ENCODE peak calls at places on chromosome 22, in eight cellular contexts. One of them, this sample, is unnamed.

GRCh38 chr22:21921184-21921721 is 31.4 kb downstream of the PPM1F start:
- DNase-seq in A549: no peak
- DNase-seq in GM23248: no peak
- DNase-seq in uterus: no peak
- DNase-seq in fibroblast of mammary gland: no peak
- DNase-seq in breast epithelium: no peak
- DNase-seq in cardiac fibroblast: no peak
- DNase-seq in CD8-positive, alpha-beta T cell: no peak
- DNase-seq in this sample: no peak

GRCh38 chr22:21807545-21807944 is 59.9 kb downstream of the MAPK1 start:
- DNase-seq in uterus: no peak
- DNase-seq in CD8-positive, alpha-beta T cell: no peak
- DNase-seq in A549: no peak
- DNase-seq in breast epithelium: no peak
- DNase-seq in fibroblast of mammary gland: peak
- DNase-seq in GM23248: peak
- DNase-seq in cardiac fibroblast: no peak
- DNase-seq in this sample: no peak

GRCh38 chr22:28425211-28425610 is 254.4 kb downstream of the TTC28 start:
- DNase-seq in A549: no peak
- DNase-seq in uterus: no peak
- DNase-seq in fibroblast of mammary gland: no peak
- DNase-seq in cardiac fibroblast: no peak
- DNase-seq in breast epithelium: no peak
- DNase-seq in CD8-positive, alpha-beta T cell: no peak
- DNase-seq in GM23248: no peak
- DNase-seq in this sample: no peak

GRCh38 chr22:26671317-26672059 is 14.1 kb downstream of the MIAT start:
- DNase-seq in GM23248: no peak
- DNase-seq in breast epithelium: no peak
- DNase-seq in CD8-positive, alpha-beta T cell: peak
- DNase-seq in uterus: peak
- DNase-seq in cardiac fibroblast: no peak
- DNase-seq in fibroblast of mammary gland: no peak
- DNase-seq in A549: no peak
- DNase-seq in this sample: peak

GRCh38 chr22:23149743-23150238 is 4.5 kb downstream of the RAB36 start:
- DNase-seq in GM23248: no peak
- DNase-seq in cardiac fibroblast: no peak
- DNase-seq in breast epithelium: no peak
- DNase-seq in fibroblast of mammary gland: no peak
- DNase-seq in A549: no peak
- DNase-seq in CD8-positive, alpha-beta T cell: no peak
- DNase-seq in uterus: no peak
- DNase-seq in this sample: peak

GRCh38 chr22:48605125-48605524 is 1222.5 kb downstream of the BRD1 start:
- DNase-seq in cardiac fibroblast: no peak
- DNase-seq in fibroblast of mammary gland: no peak
- DNase-seq in uterus: no peak
- DNase-seq in GM23248: no peak
- DNase-seq in breast epithelium: no peak
- DNase-seq in A549: no peak
- DNase-seq in CD8-positive, alpha-beta T cell: no peak
- DNase-seq in this sample: no peak

GRCh38 chr22:22884888-22885840 is 2.5 kb upstream of the IGLL5 start:
- DNase-seq in fibroblast of mammary gland: no peak
- DNase-seq in CD8-positive, alpha-beta T cell: peak
- DNase-seq in A549: no peak
- DNase-seq in breast epithelium: no peak
- DNase-seq in GM23248: no peak
- DNase-seq in cardiac fibroblast: no peak
- DNase-seq in uterus: no peak
- DNase-seq in this sample: no peak

GRCh38 chr22:49350441-49351121 is 477.1 kb downstream of the BRD1 start:
- DNase-seq in GM23248: no peak
- DNase-seq in CD8-positive, alpha-beta T cell: no peak
- DNase-seq in A549: no peak
- DNase-seq in breast epithelium: peak
- DNase-seq in fibroblast of mammary gland: no peak
- DNase-seq in cardiac fibroblast: no peak
- DNase-seq in uterus: no peak
- DNase-seq in this sample: no peak

GRCh38 chr22:34475886-34476285 is 555.6 kb upstream of the LARGE1 start:
- DNase-seq in uterus: no peak
- DNase-seq in fibroblast of mammary gland: no peak
- DNase-seq in A549: no peak
- DNase-seq in cardiac fibroblast: no peak
- DNase-seq in breast epithelium: no peak
- DNase-seq in CD8-positive, alpha-beta T cell: no peak
- DNase-seq in GM23248: no peak
- DNase-seq in this sample: no peak

GRCh38 chr22:46054091-46054877 is 77.3 kb upstream of the WNT7B start:
- DNase-seq in A549: no peak
- DNase-seq in cardiac fibroblast: peak
- DNase-seq in GM23248: peak
- DNase-seq in fibroblast of mammary gland: peak
- DNase-seq in uterus: peak
- DNase-seq in CD8-positive, alpha-beta T cell: peak
- DNase-seq in breast epithelium: peak
- DNase-seq in this sample: peak

GRCh38 chr22:19885841-19886592 is 31.3 kb upstream of the GNB1L start:
- DNase-seq in A549: no peak
- DNase-seq in GM23248: no peak
- DNase-seq in uterus: no peak
- DNase-seq in fibroblast of mammary gland: no peak
- DNase-seq in cardiac fibroblast: no peak
- DNase-seq in breast epithelium: no peak
- DNase-seq in CD8-positive, alpha-beta T cell: no peak
- DNase-seq in this sample: no peak

GRCh38 chr22:27984001-27984695 is 65.1 kb upstream of the PITPNB start:
- DNase-seq in fibroblast of mammary gland: no peak
- DNase-seq in uterus: no peak
- DNase-seq in cardiac fibroblast: no peak
- DNase-seq in GM23248: no peak
- DNase-seq in A549: no peak
- DNase-seq in CD8-positive, alpha-beta T cell: peak
- DNase-seq in breast epithelium: no peak
- DNase-seq in this sample: no peak

GRCh38 chr22:25987948-25988347 is 181.3 kb upstream of the SEZ6L start:
- DNase-seq in cardiac fibroblast: no peak
- DNase-seq in CD8-positive, alpha-beta T cell: no peak
- DNase-seq in A549: no peak
- DNase-seq in GM23248: no peak
- DNase-seq in breast epithelium: no peak
- DNase-seq in uterus: no peak
- DNase-seq in fibroblast of mammary gland: no peak
- DNase-seq in this sample: no peak

GRCh38 chr22:19762315-19763140 is 1.9 kb downstream of the TBX1 start:
- DNase-seq in fibroblast of mammary gland: no peak
- DNase-seq in CD8-positive, alpha-beta T cell: no peak
- DNase-seq in cardiac fibroblast: no peak
- DNase-seq in uterus: no peak
- DNase-seq in GM23248: peak
- DNase-seq in breast epithelium: no peak
- DNase-seq in A549: no peak
- DNase-seq in this sample: peak

GRCh38 chr22:31346733-31347250 is 646 bp upstream of the PATZ1 start:
- DNase-seq in CD8-positive, alpha-beta T cell: peak
- DNase-seq in A549: peak
- DNase-seq in cardiac fibroblast: peak
- DNase-seq in fibroblast of mammary gland: peak
- DNase-seq in breast epithelium: peak
- DNase-seq in GM23248: peak
- DNase-seq in uterus: peak
- DNase-seq in this sample: no peak

GRCh38 chr22:32916025-32916424 is 114.5 kb downstream of the TIMP3 start:
- DNase-seq in GM23248: no peak
- DNase-seq in CD8-positive, alpha-beta T cell: no peak
- DNase-seq in cardiac fibroblast: no peak
- DNase-seq in uterus: no peak
- DNase-seq in fibroblast of mammary gland: peak
- DNase-seq in A549: no peak
- DNase-seq in breast epithelium: no peak
- DNase-seq in this sample: no peak

GRCh38 chr22:25760294-25760693 is 18.3 kb downstream of the MYO18B start:
- DNase-seq in GM23248: no peak
- DNase-seq in fibroblast of mammary gland: no peak
- DNase-seq in A549: no peak
- DNase-seq in CD8-positive, alpha-beta T cell: no peak
- DNase-seq in cardiac fibroblast: no peak
- DNase-seq in breast epithelium: no peak
- DNase-seq in uterus: no peak
- DNase-seq in this sample: no peak

GRCh38 chr22:48494256-48494967 is 1333.3 kb downstream of the BRD1 start:
- DNase-seq in uterus: no peak
- DNase-seq in GM23248: peak
- DNase-seq in fibroblast of mammary gland: no peak
- DNase-seq in A549: no peak
- DNase-seq in cardiac fibroblast: no peak
- DNase-seq in CD8-positive, alpha-beta T cell: no peak
- DNase-seq in breast epithelium: peak
- DNase-seq in this sample: no peak

GRCh38 chr22:17705565-17706450 is 67.3 kb downstream of the BCL2L13 start:
- DNase-seq in breast epithelium: no peak
- DNase-seq in CD8-positive, alpha-beta T cell: no peak
- DNase-seq in uterus: no peak
- DNase-seq in A549: no peak
- DNase-seq in cardiac fibroblast: no peak
- DNase-seq in fibroblast of mammary gland: no peak
- DNase-seq in GM23248: no peak
- DNase-seq in this sample: peak
- H3K4me3 ChIP-seq in breast epithelium: peak
- H3K4me3 ChIP-seq in CD8-positive, alpha-beta T cell: no peak
- H3K4me3 ChIP-seq in uterus: peak
- H3K4me3 ChIP-seq in A549: peak
- H3K4me3 ChIP-seq in cardiac fibroblast: peak
- H3K4me3 ChIP-seq in fibroblast of mammary gland: no peak
- H3K4me3 ChIP-seq in GM23248: peak
- H3K4me3 ChIP-seq in this sample: no peak

GRCh38 chr22:30023099-30023498 is 57.2 kb upstream of the HORMAD2 start:
- DNase-seq in uterus: no peak
- DNase-seq in A549: no peak
- DNase-seq in breast epithelium: no peak
- DNase-seq in fibroblast of mammary gland: peak
- DNase-seq in GM23248: no peak
- DNase-seq in CD8-positive, alpha-beta T cell: no peak
- DNase-seq in cardiac fibroblast: no peak
- DNase-seq in this sample: no peak
- H3K4me3 ChIP-seq in uterus: no peak
- H3K4me3 ChIP-seq in A549: no peak
- H3K4me3 ChIP-seq in breast epithelium: no peak
- H3K4me3 ChIP-seq in fibroblast of mammary gland: no peak
- H3K4me3 ChIP-seq in GM23248: no peak
- H3K4me3 ChIP-seq in CD8-positive, alpha-beta T cell: no peak
- H3K4me3 ChIP-seq in cardiac fibroblast: no peak
- H3K4me3 ChIP-seq in this sample: no peak

DNA sequence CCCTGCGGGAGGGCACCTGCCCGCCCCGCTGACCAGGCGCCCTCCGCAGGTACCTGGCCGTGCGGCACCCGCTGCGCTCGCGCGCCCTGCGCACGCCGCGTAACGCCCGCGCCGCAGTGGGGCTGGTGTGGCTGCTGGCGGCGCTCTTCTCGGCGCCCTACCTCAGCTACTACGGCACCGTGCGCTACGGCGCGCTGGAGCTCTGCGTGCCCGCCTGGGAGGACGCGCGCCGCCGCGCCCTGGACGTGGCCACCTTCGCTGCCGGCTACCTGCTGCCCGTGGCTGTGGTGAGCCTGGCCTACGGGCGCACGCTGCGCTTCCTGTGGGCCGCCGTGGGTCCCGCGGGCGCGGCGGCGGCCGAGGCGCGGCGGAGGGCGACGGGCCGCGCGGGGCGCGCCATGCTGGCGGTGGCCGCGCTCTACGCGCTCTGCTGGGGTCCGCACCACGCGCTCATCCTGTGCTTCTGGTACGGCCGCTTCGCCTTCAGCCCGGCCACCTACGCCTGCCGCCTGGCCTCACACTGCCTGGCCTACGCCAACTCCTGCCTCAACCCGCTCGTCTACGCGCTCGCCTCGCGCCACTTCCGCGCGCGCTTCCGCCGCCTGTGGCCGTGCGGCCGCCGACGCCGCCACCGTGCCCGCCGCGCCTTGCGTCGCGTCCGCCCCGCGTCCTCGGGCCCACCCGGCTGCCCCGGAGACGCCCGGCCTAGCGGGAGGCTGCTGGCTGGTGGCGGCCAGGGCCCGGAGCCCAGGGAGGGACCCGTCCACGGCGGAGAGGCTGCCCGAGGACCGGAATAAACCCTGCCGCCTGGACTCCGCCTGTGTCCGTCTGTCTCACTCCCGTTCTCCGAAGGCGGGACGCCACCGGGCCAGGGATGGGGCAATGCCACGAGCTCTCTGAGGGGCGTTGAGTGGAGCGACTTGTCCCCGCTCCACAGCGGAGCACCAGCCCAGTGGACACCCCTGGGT is 1.8 kb downstream of the GALR3 start:
- DNase-seq in fibroblast of mammary gland: no peak
- DNase-seq in cardiac fibroblast: no peak
- DNase-seq in GM23248: peak
- DNase-seq in uterus: no peak
- DNase-seq in A549: no peak
- DNase-seq in CD8-positive, alpha-beta T cell: no peak
- DNase-seq in breast epithelium: no peak
- DNase-seq in this sample: peak
- H3K4me3 ChIP-seq in fibroblast of mammary gland: no peak
- H3K4me3 ChIP-seq in cardiac fibroblast: peak
- H3K4me3 ChIP-seq in GM23248: peak
- H3K4me3 ChIP-seq in uterus: no peak
- H3K4me3 ChIP-seq in A549: no peak
- H3K4me3 ChIP-seq in CD8-positive, alpha-beta T cell: no peak
- H3K4me3 ChIP-seq in breast epithelium: peak
- H3K4me3 ChIP-seq in this sample: no peak

GRCh38 chr22:39350803-39351688 is 1.3 kb downstream of the SYNGR1 start:
- DNase-seq in breast epithelium: no peak
- DNase-seq in fibroblast of mammary gland: no peak
- DNase-seq in GM23248: no peak
- DNase-seq in uterus: no peak
- DNase-seq in cardiac fibroblast: no peak
- DNase-seq in CD8-positive, alpha-beta T cell: no peak
- DNase-seq in A549: no peak
- DNase-seq in this sample: no peak

GRCh38 chr22:39349967-39350802 is at the start of gene SYNGR1:
- DNase-seq in breast epithelium: no peak
- DNase-seq in GM23248: peak
- DNase-seq in cardiac fibroblast: no peak
- DNase-seq in A549: no peak
- DNase-seq in uterus: no peak
- DNase-seq in CD8-positive, alpha-beta T cell: no peak
- DNase-seq in fibroblast of mammary gland: no peak
- DNase-seq in this sample: no peak

GRCh38 chr22:39351689-39352214 is 2.0 kb downstream of the SYNGR1 start:
- DNase-seq in A549: no peak
- DNase-seq in GM23248: peak
- DNase-seq in breast epithelium: no peak
- DNase-seq in cardiac fibroblast: peak
- DNase-seq in CD8-positive, alpha-beta T cell: no peak
- DNase-seq in uterus: no peak
- DNase-seq in fibroblast of mammary gland: peak
- DNase-seq in this sample: peak

GRCh38 chr22:39348909-39349505 is 784 bp upstream of the SYNGR1 start:
- DNase-seq in CD8-positive, alpha-beta T cell: no peak
- DNase-seq in A549: no peak
- DNase-seq in breast epithelium: no peak
- DNase-seq in fibroblast of mammary gland: no peak
- DNase-seq in uterus: peak
- DNase-seq in cardiac fibroblast: no peak
- DNase-seq in GM23248: no peak
- DNase-seq in this sample: no peak

GRCh38 chr22:39349506-39349966 is 255 bp upstream of the SYNGR1 start:
- DNase-seq in GM23248: peak
- DNase-seq in uterus: peak
- DNase-seq in breast epithelium: no peak
- DNase-seq in CD8-positive, alpha-beta T cell: peak
- DNase-seq in cardiac fibroblast: no peak
- DNase-seq in fibroblast of mammary gland: no peak
- DNase-seq in A549: peak
- DNase-seq in this sample: no peak
- H3K4me3 ChIP-seq in GM23248: peak
- H3K4me3 ChIP-seq in uterus: peak
- H3K4me3 ChIP-seq in breast epithelium: peak
- H3K4me3 ChIP-seq in CD8-positive, alpha-beta T cell: peak
- H3K4me3 ChIP-seq in cardiac fibroblast: peak
- H3K4me3 ChIP-seq in fibroblast of mammary gland: peak
- H3K4me3 ChIP-seq in A549: peak
- H3K4me3 ChIP-seq in this sample: peak